ENCODE peak calls at places on chromosomes 6 and 20, in seven cellular contexts. One of them, this sample, is unnamed.

GRCh38 chr6:26215200-26216014 is 128.2 kb downstream of the HFE start:
- DNase-seq in fibroblast of lung: peak
- DNase-seq in MM.1S: peak
- DNase-seq in cardiac fibroblast: peak
- DNase-seq in ascending aorta: no peak
- DNase-seq in adrenal gland: peak
- DNase-seq in GM13977: no peak
- DNase-seq in this sample: no peak

GRCh38 chr6:159788757-159789376 is 535 bp downstream of the TCP1 start:
- DNase-seq in fibroblast of lung: peak
- DNase-seq in MM.1S: peak
- DNase-seq in cardiac fibroblast: peak
- DNase-seq in ascending aorta: peak
- DNase-seq in adrenal gland: peak
- DNase-seq in GM13977: peak
- DNase-seq in this sample: no peak

GRCh38 chr20:62409935-62410741 is 3.1 kb upstream of the CABLES2 start:
- DNase-seq in fibroblast of lung: peak
- DNase-seq in MM.1S: peak
- DNase-seq in cardiac fibroblast: peak
- DNase-seq in ascending aorta: no peak
- DNase-seq in adrenal gland: peak
- DNase-seq in GM13977: peak
- DNase-seq in this sample: peak

GRCh38 chr6:153117986-153118886 is 12.8 kb downstream of the RGS17 start:
- DNase-seq in fibroblast of lung: peak
- DNase-seq in MM.1S: no peak
- DNase-seq in cardiac fibroblast: peak
- DNase-seq in ascending aorta: no peak
- DNase-seq in adrenal gland: no peak
- DNase-seq in GM13977: peak
- DNase-seq in this sample: peak

GRCh38 chr6:67698534-67698933 is 936.5 kb upstream of the ADGRB3 start:
- DNase-seq in fibroblast of lung: peak
- DNase-seq in MM.1S: no peak
- DNase-seq in cardiac fibroblast: peak
- DNase-seq in ascending aorta: no peak
- DNase-seq in adrenal gland: no peak
- DNase-seq in GM13977: no peak
- DNase-seq in this sample: no peak

GRCh38 chr20:45115386-45115774 is 406 bp upstream of the WFDC5 start:
- DNase-seq in fibroblast of lung: no peak
- DNase-seq in MM.1S: no peak
- DNase-seq in cardiac fibroblast: no peak
- DNase-seq in ascending aorta: no peak
- DNase-seq in adrenal gland: no peak
- DNase-seq in GM13977: no peak
- DNase-seq in this sample: no peak

GRCh38 chr6:10947966-10948365 is 61.1 kb downstream of the SYCP2L start:
- DNase-seq in fibroblast of lung: no peak
- DNase-seq in MM.1S: no peak
- DNase-seq in cardiac fibroblast: no peak
- DNase-seq in ascending aorta: no peak
- DNase-seq in adrenal gland: no peak
- DNase-seq in GM13977: no peak
- DNase-seq in this sample: no peak

GRCh38 chr6:24902782-24903181 is 33.0 kb downstream of the RIPOR2 start:
- DNase-seq in fibroblast of lung: peak
- DNase-seq in MM.1S: no peak
- DNase-seq in cardiac fibroblast: peak
- DNase-seq in ascending aorta: no peak
- DNase-seq in adrenal gland: peak
- DNase-seq in GM13977: no peak
- DNase-seq in this sample: no peak

GRCh38 chr20:34110025-34111013 is 1.7 kb downstream of the EIF2S2 start:
- DNase-seq in fibroblast of lung: peak
- DNase-seq in MM.1S: peak
- DNase-seq in cardiac fibroblast: peak
- DNase-seq in ascending aorta: no peak
- DNase-seq in adrenal gland: no peak
- DNase-seq in GM13977: peak
- DNase-seq in this sample: peak

GRCh38 chr6:118370722-118371121 is 177.4 kb upstream of the PLN start:
- DNase-seq in fibroblast of lung: peak
- DNase-seq in MM.1S: no peak
- DNase-seq in cardiac fibroblast: no peak
- DNase-seq in ascending aorta: no peak
- DNase-seq in adrenal gland: no peak
- DNase-seq in GM13977: no peak
- DNase-seq in this sample: no peak

GRCh38 chr20:24943731-24944130 is 5.3 kb upstream of the CST7 start:
- DNase-seq in fibroblast of lung: no peak
- DNase-seq in MM.1S: no peak
- DNase-seq in cardiac fibroblast: no peak
- DNase-seq in ascending aorta: no peak
- DNase-seq in adrenal gland: no peak
- DNase-seq in GM13977: no peak
- DNase-seq in this sample: no peak

GRCh38 chr20:12434672-12435071 is 517.0 kb downstream of the BTBD3 start:
- DNase-seq in fibroblast of lung: no peak
- DNase-seq in MM.1S: no peak
- DNase-seq in cardiac fibroblast: no peak
- DNase-seq in ascending aorta: no peak
- DNase-seq in adrenal gland: no peak
- DNase-seq in GM13977: no peak
- DNase-seq in this sample: no peak

GRCh38 chr20:62267543-62267942 is 29.2 kb downstream of the OSBPL2 start:
- DNase-seq in fibroblast of lung: no peak
- DNase-seq in MM.1S: no peak
- DNase-seq in cardiac fibroblast: no peak
- DNase-seq in ascending aorta: no peak
- DNase-seq in adrenal gland: peak
- DNase-seq in GM13977: no peak
- DNase-seq in this sample: no peak

GRCh38 chr6:101429291-101429690 is 35.8 kb downstream of the GRIK2 start:
- DNase-seq in fibroblast of lung: peak
- DNase-seq in MM.1S: no peak
- DNase-seq in cardiac fibroblast: no peak
- DNase-seq in ascending aorta: no peak
- DNase-seq in adrenal gland: no peak
- DNase-seq in GM13977: no peak
- DNase-seq in this sample: no peak

DNA sequence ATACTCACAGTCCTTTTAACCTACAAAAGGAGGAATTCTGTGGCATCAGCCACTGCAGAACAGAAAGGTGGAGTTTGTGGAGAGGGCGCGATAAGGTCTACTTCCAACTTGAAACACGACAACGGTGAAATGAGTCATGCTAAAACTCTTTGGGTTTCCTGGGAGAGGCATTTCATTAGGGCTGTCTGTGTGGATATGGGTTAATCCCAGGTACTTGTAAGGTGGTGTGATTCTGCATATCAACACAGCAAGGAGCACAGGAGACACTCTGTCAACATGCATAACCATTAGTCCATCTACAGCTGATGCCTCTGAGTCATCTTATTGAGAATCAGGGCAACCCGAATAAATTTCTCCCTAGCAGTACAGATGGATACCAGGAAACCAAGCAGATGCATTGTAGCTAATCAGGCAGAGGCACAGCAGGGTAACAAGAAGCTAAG is 315.9 kb upstream of the SOX4 start:
- DNase-seq in fibroblast of lung: peak
- DNase-seq in MM.1S: no peak
- DNase-seq in cardiac fibroblast: no peak
- DNase-seq in ascending aorta: no peak
- DNase-seq in adrenal gland: no peak
- DNase-seq in GM13977: no peak
- DNase-seq in this sample: no peak
- TF ChIP-seq CTCF in fibroblast of lung: no peak
- TF ChIP-seq CTCF in MM.1S: no peak
- TF ChIP-seq CTCF in cardiac fibroblast: no peak
- TF ChIP-seq CTCF in ascending aorta: no peak
- TF ChIP-seq CTCF in adrenal gland: no peak
- TF ChIP-seq CTCF in GM13977: no peak
- TF ChIP-seq CTCF in this sample: no peak

GRCh38 chr6:95091823-95092436 is 485.4 kb upstream of the MANEA start:
- DNase-seq in fibroblast of lung: peak
- DNase-seq in MM.1S: peak
- DNase-seq in cardiac fibroblast: peak
- DNase-seq in ascending aorta: no peak
- DNase-seq in adrenal gland: no peak
- DNase-seq in GM13977: no peak
- DNase-seq in this sample: no peak
- TF ChIP-seq CTCF in fibroblast of lung: peak
- TF ChIP-seq CTCF in MM.1S: peak
- TF ChIP-seq CTCF in cardiac fibroblast: peak
- TF ChIP-seq CTCF in ascending aorta: peak
- TF ChIP-seq CTCF in adrenal gland: peak
- TF ChIP-seq CTCF in GM13977: peak
- TF ChIP-seq CTCF in this sample: peak

GRCh38 chr20:1870792-1871550 is 24.2 kb upstream of the SIRPA start:
- DNase-seq in fibroblast of lung: no peak
- DNase-seq in MM.1S: no peak
- DNase-seq in cardiac fibroblast: no peak
- DNase-seq in ascending aorta: no peak
- DNase-seq in adrenal gland: no peak
- DNase-seq in GM13977: peak
- DNase-seq in this sample: peak
- TF ChIP-seq CTCF in fibroblast of lung: no peak
- TF ChIP-seq CTCF in MM.1S: no peak
- TF ChIP-seq CTCF in cardiac fibroblast: no peak
- TF ChIP-seq CTCF in ascending aorta: no peak
- TF ChIP-seq CTCF in adrenal gland: no peak
- TF ChIP-seq CTCF in GM13977: peak
- TF ChIP-seq CTCF in this sample: no peak

GRCh38 chr20:46253391-46253790 is 54.9 kb downstream of the CDH22 start:
- DNase-seq in fibroblast of lung: no peak
- DNase-seq in MM.1S: no peak
- DNase-seq in cardiac fibroblast: no peak
- DNase-seq in ascending aorta: no peak
- DNase-seq in adrenal gland: peak
- DNase-seq in GM13977: no peak
- DNase-seq in this sample: no peak
- TF ChIP-seq CTCF in fibroblast of lung: peak
- TF ChIP-seq CTCF in MM.1S: no peak
- TF ChIP-seq CTCF in cardiac fibroblast: peak
- TF ChIP-seq CTCF in ascending aorta: no peak
- TF ChIP-seq CTCF in adrenal gland: peak
- TF ChIP-seq CTCF in GM13977: no peak
- TF ChIP-seq CTCF in this sample: no peak

GRCh38 chr6:36443951-36444428 is 1.2 kb downstream of the KCTD20 start:
- DNase-seq in fibroblast of lung: no peak
- DNase-seq in MM.1S: peak
- DNase-seq in cardiac fibroblast: peak
- DNase-seq in ascending aorta: no peak
- DNase-seq in adrenal gland: no peak
- DNase-seq in GM13977: peak
- DNase-seq in this sample: peak
- TF ChIP-seq CTCF in fibroblast of lung: no peak
- TF ChIP-seq CTCF in MM.1S: peak
- TF ChIP-seq CTCF in cardiac fibroblast: peak
- TF ChIP-seq CTCF in ascending aorta: no peak
- TF ChIP-seq CTCF in adrenal gland: no peak
- TF ChIP-seq CTCF in GM13977: peak
- TF ChIP-seq CTCF in this sample: no peak

DNA sequence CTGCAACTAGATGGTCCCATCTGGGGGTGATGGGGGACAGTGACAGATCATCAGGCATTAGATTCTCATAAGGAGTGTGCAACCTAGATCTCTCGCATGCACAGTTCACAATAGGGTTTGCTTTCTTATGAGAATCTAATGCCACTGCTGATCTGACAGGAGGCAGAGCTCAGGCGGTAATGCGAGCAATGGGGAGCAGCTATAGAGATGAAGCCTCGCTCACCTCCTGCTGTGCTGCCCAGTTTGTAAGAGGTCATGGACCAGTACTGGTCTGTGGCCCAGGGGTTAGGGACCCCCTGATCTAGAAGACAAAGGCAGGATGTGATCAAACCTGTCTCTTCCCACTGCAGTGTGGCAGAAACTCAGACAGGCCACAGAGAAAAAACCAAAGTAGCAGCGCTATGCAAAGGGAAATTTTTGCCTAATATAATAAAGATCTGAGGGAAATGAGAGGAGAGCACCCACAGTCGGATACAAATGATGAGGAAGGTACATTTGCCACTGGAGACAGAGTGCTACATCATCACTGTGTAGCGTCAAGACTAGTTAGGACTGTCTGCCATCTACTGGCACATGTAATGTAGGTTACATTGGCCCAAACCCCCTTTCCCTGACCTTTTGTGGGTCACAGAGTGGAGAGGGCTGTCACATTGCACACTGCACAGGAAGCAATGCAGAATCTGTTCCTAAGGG is 4.1 kb upstream of the LY86 start:
- DNase-seq in fibroblast of lung: no peak
- DNase-seq in MM.1S: no peak
- DNase-seq in cardiac fibroblast: no peak
- DNase-seq in ascending aorta: no peak
- DNase-seq in adrenal gland: no peak
- DNase-seq in GM13977: no peak
- DNase-seq in this sample: no peak
- TF ChIP-seq CTCF in fibroblast of lung: no peak
- TF ChIP-seq CTCF in MM.1S: no peak
- TF ChIP-seq CTCF in cardiac fibroblast: no peak
- TF ChIP-seq CTCF in ascending aorta: no peak
- TF ChIP-seq CTCF in adrenal gland: no peak
- TF ChIP-seq CTCF in GM13977: peak
- TF ChIP-seq CTCF in this sample: peak

GRCh38 chr6:82589509-82590206 is 226.0 kb downstream of the TPBG start:
- DNase-seq in fibroblast of lung: peak
- DNase-seq in MM.1S: peak
- DNase-seq in cardiac fibroblast: peak
- DNase-seq in ascending aorta: no peak
- DNase-seq in adrenal gland: no peak
- DNase-seq in GM13977: peak
- DNase-seq in this sample: no peak
- TF ChIP-seq CTCF in fibroblast of lung: no peak
- TF ChIP-seq CTCF in MM.1S: peak
- TF ChIP-seq CTCF in cardiac fibroblast: no peak
- TF ChIP-seq CTCF in ascending aorta: peak
- TF ChIP-seq CTCF in adrenal gland: no peak
- TF ChIP-seq CTCF in GM13977: peak
- TF ChIP-seq CTCF in this sample: peak

DNA sequence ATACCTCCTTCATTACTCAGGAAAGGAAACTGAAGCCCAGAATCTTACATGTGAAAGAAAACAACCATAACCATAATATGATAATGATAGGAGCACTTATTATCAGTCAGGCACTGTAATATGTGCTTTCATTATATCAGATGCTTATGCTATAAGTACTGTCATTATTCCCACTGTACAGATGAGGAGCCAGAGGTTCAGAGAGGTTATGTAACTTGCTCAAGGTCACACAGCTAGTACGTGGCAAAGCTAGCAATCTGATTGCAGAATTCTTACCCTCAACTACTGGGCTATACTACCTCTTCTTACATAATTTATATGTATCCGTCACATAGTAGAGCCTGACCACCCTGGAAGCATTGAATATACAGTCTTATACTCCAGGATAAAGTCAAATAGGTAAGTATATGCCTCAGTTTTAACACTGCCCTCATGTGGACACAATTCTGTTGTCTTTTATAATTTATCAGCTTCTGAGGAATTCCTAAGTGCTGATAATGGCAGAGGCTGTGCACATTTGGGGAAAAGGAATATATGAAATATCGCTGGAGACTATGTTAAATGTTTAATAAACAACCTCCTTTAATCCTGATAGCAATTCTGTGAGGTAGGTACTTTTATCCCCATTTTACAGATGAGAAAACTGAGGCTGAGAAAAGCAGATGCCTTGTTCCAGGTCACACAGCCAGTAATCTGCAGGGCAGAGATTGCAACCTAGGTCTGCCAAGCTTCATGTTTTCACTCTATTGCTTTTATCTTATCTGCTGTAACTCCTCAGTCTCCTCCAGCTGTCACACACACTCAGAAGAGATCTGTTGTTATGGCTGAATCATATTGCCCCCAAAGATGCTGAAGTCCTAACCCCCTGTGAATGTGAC is 13.4 kb downstream of the BCAS1 start:
- DNase-seq in fibroblast of lung: no peak
- DNase-seq in MM.1S: no peak
- DNase-seq in cardiac fibroblast: no peak
- DNase-seq in ascending aorta: no peak
- DNase-seq in adrenal gland: no peak
- DNase-seq in GM13977: no peak
- DNase-seq in this sample: no peak
- TF ChIP-seq CTCF in fibroblast of lung: no peak
- TF ChIP-seq CTCF in MM.1S: peak
- TF ChIP-seq CTCF in cardiac fibroblast: no peak
- TF ChIP-seq CTCF in ascending aorta: no peak
- TF ChIP-seq CTCF in adrenal gland: no peak
- TF ChIP-seq CTCF in GM13977: peak
- TF ChIP-seq CTCF in this sample: no peak

This sample was measured in GM10248.